ENCODE peak calls at places on chromosome 21, in four cellular contexts. S, I, E and F are unnamed samples.

GRCh38 chr21:21907271-21907670 is 909.1 kb downstream of the NCAM2 start:
- DNase-seq in I (no peak), E (no peak), S (no peak), F (no peak)

GRCh38 chr21:31873275-31873695 is 465 bp downstream of the HUNK start:
- DNase-seq in I (peak; percentile 66), E (no peak), S (no peak), F (peak; percentile 59)

GRCh38 chr21:36589352-36589971 is 109.5 kb upstream of the SIM2 start:
- DNase-seq in I (peak; percentile 19), E (peak; percentile 66), S (no peak), F (peak; percentile 33)

GRCh38 chr21:41707231-41707988 is 59.4 kb downstream of the RIPK4 start:
- DNase-seq in S (no peak), I (no peak), E (no peak), F (no peak)

GRCh38 chr21:15932681-15933200 is 203.0 kb downstream of the USP25 start:
- DNase-seq in I (no peak), E (no peak), S (no peak), F (no peak)

GRCh38 chr21:41425954-41426655 is at the start of gene MX1:
- DNase-seq in E (no peak), S (peak; percentile 73), I (peak; percentile 52), F (no peak)

GRCh38 chr21:41851090-41851790 is 27.9 kb downstream of the PRDM15 start:
- DNase-seq in I (no peak), E (no peak), S (no peak), F (no peak)

GRCh38 chr21:16117851-16118592 is 388.2 kb downstream of the USP25 start:
- DNase-seq in E (no peak), I (no peak), S (no peak), F (no peak)

GRCh38 chr21:37447288-37447936 is 80.8 kb downstream of the DYRK1A start:
- DNase-seq in E (no peak), S (no peak), I (peak; percentile 48), F (peak; percentile 94)

GRCh38 chr21:35357041-35357780 is 308.1 kb upstream of the RUNX1 start:
- DNase-seq in S (no peak), E (no peak), I (no peak), F (no peak)

GRCh38 chr21:41321211-41321907 is 4.8 kb downstream of the FAM3B start:
- DNase-seq in S (no peak), E (no peak), I (no peak), F (no peak)

GRCh38 chr21:27647401-27647800 is 680.5 kb upstream of the ADAMTS5 start:
- DNase-seq in E (no peak), S (no peak), I (no peak), F (no peak)

GRCh38 chr21:36860736-36861594 is 105.5 kb downstream of the HLCS start:
- DNase-seq in S (no peak), I (no peak), E (peak; percentile 37), F (no peak)

GRCh38 chr21:41361786-41362604 is at the start of gene MX2:
- DNase-seq in I (no peak), S (peak; percentile 94), E (no peak), F (no peak)

GRCh38 chr21:40567511-40567910 is 279.4 kb downstream of the DSCAM start:
- DNase-seq in S (no peak), I (no peak), E (no peak), F (no peak)

GRCh38 chr21:42550817-42551216 is 37.2 kb downstream of the SLC37A1 start:
- DNase-seq in E (no peak), S (no peak), I (no peak), F (no peak)

GRCh38 chr21:46129846-46130651 is 25.3 kb downstream of the FTCD start:
- DNase-seq in S (no peak), E (no peak), I (no peak), F (no peak)

GRCh38 chr21:42189860-42190491 is 29.0 kb upstream of the ABCG1 start:
- DNase-seq in E (no peak), S (peak; percentile 54), I (no peak), F (no peak)

GRCh38 chr21:19999369-20000272 is 998.6 kb upstream of the NCAM2 start:
- DNase-seq in I (no peak), E (peak; percentile 72), S (no peak), F (no peak)
- H3K4me1 ChIP-seq in I (peaks cover 5% of the 10 kb centered on the region), E (peaks cover 4% of the 10 kb centered on the region), S (no peaks in the 10 kb centered on the region), F (no peaks in the 10 kb centered on the region)

GRCh38 chr21:25569711-25570110 is 37.6 kb downstream of the MRPL39 start:
- DNase-seq in E (no peak), I (no peak), S (no peak), F (no peak)
- H3K4me1 ChIP-seq in E (no peaks in the 10 kb centered on the region), I (peaks cover 9% of the 10 kb centered on the region), S (no peaks in the 10 kb centered on the region), F (peaks cover 11% of the 10 kb centered on the region)

GRCh38 chr21:43721939-43722338 is 3.0 kb downstream of the PDXK start:
- DNase-seq in S (no peak), I (no peak), E (no peak), F (no peak)

GRCh38 chr21:43726686-43727570 is 8.0 kb downstream of the PDXK start:
- DNase-seq in I (no peak), E (no peak), S (no peak), F (no peak)

GRCh38 chr21:43720539-43721224 is 1.8 kb downstream of the PDXK start:
- DNase-seq in E (no peak), I (no peak), S (no peak), F (no peak)

GRCh38 chr21:43721225-43721605 is 2.3 kb downstream of the PDXK start:
- DNase-seq in S (no peak), E (no peak), I (no peak), F (no peak)

DNA sequence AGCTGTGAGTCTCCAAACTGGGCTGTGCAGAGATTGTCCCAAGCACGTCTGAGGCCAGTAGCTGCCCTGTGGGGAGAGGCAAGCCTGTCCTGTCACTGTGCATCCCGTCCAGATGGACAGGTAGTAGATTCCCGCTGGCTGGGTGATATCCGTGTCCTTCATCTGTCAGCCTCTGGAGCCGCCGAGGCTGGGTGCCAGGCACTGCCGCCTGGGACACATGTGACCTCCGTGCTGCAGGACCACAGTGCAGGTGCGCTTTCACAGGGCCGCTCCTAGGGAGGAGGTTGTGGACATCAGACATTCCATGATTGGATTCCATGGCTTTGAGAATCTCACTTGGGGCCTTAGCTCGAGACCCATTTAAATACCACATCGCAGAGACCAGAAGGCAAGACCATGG is 4.7 kb downstream of the PDXK start:
- DNase-seq in I (no peak), S (no peak), E (no peak), F (no peak)
- H3K4me1 ChIP-seq in I (peaks cover 8% of the 10 kb centered on the region), S (no peaks in the 10 kb centered on the region), E (peaks cover 71% of the 10 kb centered on the region), F (peaks cover 15% of the 10 kb centered on the region)

DNA sequence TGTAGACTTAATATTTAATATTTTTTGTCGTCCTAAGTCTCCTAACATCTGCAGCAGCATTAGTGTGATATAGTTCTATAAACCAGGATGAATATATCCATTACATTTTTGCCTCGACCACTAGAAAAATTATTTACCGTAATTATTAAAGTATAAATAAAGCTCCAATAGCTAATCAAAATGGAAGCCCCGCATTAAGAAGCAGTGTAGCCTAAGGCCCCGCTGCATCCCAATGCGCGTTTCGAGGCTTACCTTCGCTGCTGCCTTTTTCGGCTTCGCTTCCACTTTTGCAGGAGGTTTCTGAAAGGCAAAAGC is 891 bp downstream of the HMGN1 start:
- DNase-seq in I (no peak), S (no peak), E (no peak), F (no peak)
- H3K4me1 ChIP-seq in I (peaks cover 21% of the 10 kb centered on the region), S (no peaks in the 10 kb centered on the region), E (peaks cover 5% of the 10 kb centered on the region), F (peaks cover 17% of the 10 kb centered on the region)

GRCh38 chr21:44867999-44868700 is 5.3 kb downstream of the PTTG1IP start:
- DNase-seq in S (no peak), E (no peak), I (no peak), F (no peak)
- H3K4me1 ChIP-seq in S (no peaks in the 10 kb centered on the region), E (peaks cover 40% of the 10 kb centered on the region), I (peaks cover 7% of the 10 kb centered on the region), F (peaks cover 56% of the 10 kb centered on the region)

DNA sequence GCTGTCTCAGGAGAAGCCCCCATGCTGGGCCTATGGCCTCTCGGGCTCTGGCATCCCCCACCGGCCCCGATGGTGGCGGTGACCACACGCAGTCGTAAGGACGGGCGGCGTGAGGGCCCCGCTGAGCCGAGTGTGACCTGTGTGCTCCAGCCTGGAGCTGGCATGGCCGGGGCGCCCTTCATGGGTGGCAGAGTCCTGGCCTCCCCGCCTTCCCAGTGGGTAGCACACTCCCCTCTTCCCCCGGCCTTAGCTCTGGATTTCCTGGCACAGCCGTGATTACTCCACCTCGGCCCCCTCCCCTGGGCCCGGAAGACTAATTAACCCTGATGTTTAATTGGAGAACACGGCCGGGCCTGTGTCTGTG is 44.6 kb downstream of the SLX9 start:
- DNase-seq in E (no peak), S (no peak), I (no peak), F (no peak)
- H3K4me1 ChIP-seq in E (peaks cover 74% of the 10 kb centered on the region), S (no peaks in the 10 kb centered on the region), I (peaks cover 10% of the 10 kb centered on the region), F (peaks cover 40% of the 10 kb centered on the region)